ENCODE peak calls at places on chromosome 20, in seven cellular contexts. K is nephron progenitor cell; M is activated gamma-delta T cell treated with Interleukin-2 at 50 U/mL for 16 hours; R is activated T-cell treated with anti-CD3 and anti-CD28 coated beads for 24 hours; S is HTR-8/SVneo; E is NCI-H1930; G is stimulated activated CD4-positive, alpha-beta T cell treated with anti-CD3 and anti-CD28 coated beads, Interleukin-2, amount 100 ng/mL, for 48 hours. L is an unnamed sample.

GRCh38 chr20:63594043-63594561 is 20.1 kb upstream of the HELZ2 start:
- DNase-seq in S (no peak), M (no peak), E (no peak), G (no peak), K (no peak), R (no peak), L (no peak)

GRCh38 chr20:44407402-44408184 is 52.1 kb downstream of the HNF4A start:
- DNase-seq in K (no peak), G (no peak), S (peak), R (no peak), M (no peak), E (no peak), L (no peak)

GRCh38 chr20:50142812-50143211 is 10.7 kb downstream of the PEDS1 start:
- DNase-seq in R (no peak), K (no peak), E (no peak), G (no peak), S (no peak), M (no peak), L (no peak)

GRCh38 chr20:37803476-37804307 is 99.2 kb upstream of the VSTM2L start:
- DNase-seq in G (no peak), M (no peak), K (peak), S (no peak), E (no peak), R (no peak), L (peak)

GRCh38 chr20:12012241-12013222 is 94.8 kb downstream of the BTBD3 start:
- DNase-seq in E (peak), G (peak), S (peak), M (no peak), R (no peak), K (peak), L (peak)

GRCh38 chr20:4087923-4088322 is 72.6 kb upstream of the RNF24 start:
- DNase-seq in M (no peak), R (no peak), G (no peak), E (no peak), S (no peak), K (no peak), L (no peak)

GRCh38 chr20:8050117-8050837 is 30.7 kb upstream of the TMX4 start:
- DNase-seq in S (no peak), R (no peak), G (no peak), M (no peak), K (no peak), E (no peak), L (no peak)

GRCh38 chr20:4729265-4729664 is 7.6 kb downstream of the PRND start:
- DNase-seq in K (no peak), R (no peak), S (no peak), M (no peak), E (no peak), G (no peak), L (no peak)

GRCh38 chr20:55354700-55355099 is 650.6 kb downstream of the CBLN4 start:
- DNase-seq in R (no peak), G (no peak), M (no peak), K (no peak), E (peak), S (no peak), L (no peak)

GRCh38 chr20:32134026-32134425 is 24.5 kb downstream of the TM9SF4 start:
- DNase-seq in E (no peak), S (no peak), R (no peak), G (no peak), M (no peak), K (no peak), L (no peak)

GRCh38 chr20:63178889-63179751 is 36.8 kb downstream of the YTHDF1 start:
- DNase-seq in E (peak), G (peak), R (peak), M (peak), S (peak), K (peak), L (peak)

GRCh38 chr20:53186630-53187029 is 214.5 kb downstream of the TSHZ2 start:
- DNase-seq in E (no peak), G (no peak), S (no peak), R (no peak), M (no peak), K (peak), L (no peak)

GRCh38 chr20:272718-273117 is 15.2 kb downstream of the DEFB132 start:
- DNase-seq in G (no peak), R (no peak), E (no peak), M (no peak), K (no peak), S (no peak), L (no peak)

GRCh38 chr20:62704341-62704948 is 4.2 kb upstream of the NTSR1 start:
- DNase-seq in S (peak), R (no peak), K (no peak), M (no peak), G (no peak), E (no peak), L (peak)

GRCh38 chr20:46010491-46011405 is 2.0 kb downstream of the MMP9 start:
- DNase-seq in E (no peak), M (peak), G (no peak), R (peak), K (no peak), S (no peak), L (no peak)

GRCh38 chr20:33211817-33212424 is 5.2 kb upstream of the BPIFA3 start:
- DNase-seq in M (peak), S (peak), R (no peak), E (peak), K (peak), G (peak), L (peak)

GRCh38 chr20:3785240-3786125 is 1.1 kb downstream of the CENPB start:
- DNase-seq in R (no peak), E (no peak), G (no peak), S (no peak), M (no peak), K (no peak), L (no peak)

GRCh38 chr20:32957451-32957850 is 46.8 kb downstream of the SUN5 start:
- DNase-seq in R (no peak), E (no peak), M (no peak), G (no peak), S (no peak), K (no peak), L (no peak)

GRCh38 chr20:62603021-62603906 is 39.0 kb upstream of the SLCO4A1 start:
- DNase-seq in R (no peak), E (no peak), M (peak), S (peak), K (no peak), G (no peak), L (no peak)

GRCh38 chr20:52572687-52573086 is 381.1 kb upstream of the ZFP64 start:
- DNase-seq in M (no peak), G (no peak), K (no peak), E (no peak), S (no peak), R (no peak), L (no peak)

GRCh38 chr20:35974256-35974655 is 5.9 kb downstream of the CNBD2 start:
- DNase-seq in M (no peak), R (no peak), G (no peak), S (no peak), K (no peak), E (no peak), L (no peak)

GRCh38 chr20:18138266-18138582 is 561 bp downstream of the KAT14 start:
- DNase-seq in M (no peak), G (no peak), S (no peak), R (no peak), E (no peak), K (no peak), L (no peak)

GRCh38 chr20:15708984-15709598 is 864.2 kb downstream of the KIF16B start:
- DNase-seq in G (peak), S (no peak), M (peak), R (no peak), E (peak), K (peak), L (no peak)

GRCh38 chr20:9035129-9035528 is 33.8 kb upstream of the PLCB4 start:
- DNase-seq in S (peak), E (no peak), M (no peak), K (no peak), R (no peak), G (no peak), L (no peak)

L was measured in SK-N-DZ.